ENCODE peak calls at places on chromosome 20, in four cellular contexts. N, U, V and E are unnamed samples.

GRCh38 chr20:46283426-46283825 is 24.9 kb downstream of the CDH22 start:
- DNase-seq in U (no peak), N (no peak), V (no peak), E (no peak)

GRCh38 chr20:59153355-59153681 is 10.3 kb upstream of the ZNF831 start:
- DNase-seq in V (no peak), U (no peak), N (no peak), E (no peak)

GRCh38 chr20:44829688-44830087 is 19.3 kb upstream of the RIMS4 start:
- DNase-seq in V (no peak), U (no peak), N (no peak), E (no peak)

GRCh38 chr20:10250902-10251301 is 32.3 kb downstream of the SNAP25 start:
- DNase-seq in U (no peak), N (no peak), V (no peak), E (no peak)

GRCh38 chr20:5056801-5057599 is 55.7 kb upstream of the SLC23A2 start:
- DNase-seq in N (peak), U (peak), V (no peak), E (peak)

GRCh38 chr20:38222231-38222922 is 38.2 kb downstream of the KIAA1755 start:
- DNase-seq in N (peak), V (peak), U (peak), E (peak)

GRCh38 chr20:23132293-23132929 is 46.3 kb upstream of the CD93 start:
- DNase-seq in V (no peak), N (no peak), U (no peak), E (no peak)

GRCh38 chr20:46635514-46636091 is 15.7 kb downstream of the SLC13A3 start:
- DNase-seq in N (no peak), V (no peak), U (no peak), E (no peak)

GRCh38 chr20:17620371-17621228 is 50.7 kb downstream of the DSTN start:
- DNase-seq in N (no peak), V (no peak), U (no peak), E (no peak)

GRCh38 chr20:46438156-46438750 is 31.8 kb upstream of the ELMO2 start:
- DNase-seq in U (peak), V (peak), N (no peak), E (peak)

GRCh38 chr20:46057856-46058655 is 29.0 kb downstream of the SLC12A5 start:
- DNase-seq in N (no peak), U (peak), V (peak), E (peak)

GRCh38 chr20:10540636-10541493 is 105.8 kb downstream of the SLX4IP start:
- DNase-seq in N (no peak), V (no peak), U (peak), E (peak)

GRCh38 chr20:49452011-49452482 is 30.4 kb downstream of the KCNB1 start:
- DNase-seq in U (no peak), N (no peak), V (no peak), E (no peak)